ENCODE peak calls at places on chromosomes 6 and 20, in four cellular contexts. V is hepatocyte, S is amygdala, T is memory B cell. N is an unnamed sample.

GRCh38 chr6:108174371-108175175 is 8.8 kb downstream of the NR2E1 start:
- DNase-seq in V (peak), S (no peak), T (no peak), N (no peak)

GRCh38 chr6:157550114-157550989 is 169.4 kb downstream of the ZDHHC14 start:
- DNase-seq in V (no peak), S (no peak), T (no peak), N (no peak)

GRCh38 chr6:13953061-13953705 is 28.4 kb downstream of the RNF182 start:
- DNase-seq in V (no peak), S (no peak), T (no peak), N (no peak)

GRCh38 chr6:129608886-129609540 is 101.0 kb downstream of the ARHGAP18 start:
- DNase-seq in V (no peak), S (no peak), T (no peak), N (no peak)

GRCh38 chr6:44161997-44162338 is 3.3 kb downstream of the CAPN11 start:
- DNase-seq in V (no peak), S (no peak), T (no peak), N (no peak)

GRCh38 chr20:36881888-36882287 is 6.0 kb downstream of the TLDC2 start:
- DNase-seq in V (peak), S (no peak), T (no peak), N (no peak)

GRCh38 chr20:32709528-32710121 is 33.6 kb downstream of the COMMD7 start:
- DNase-seq in V (peak), S (no peak), T (no peak), N (no peak)

GRCh38 chr20:64112691-64113443 is 5.5 kb upstream of the NPBWR2 start:
- DNase-seq in V (no peak), S (no peak), T (no peak), N (no peak)

GRCh38 chr6:166754218-166755030 is 127.4 kb upstream of the RPS6KA2 start:
- DNase-seq in V (no peak), S (no peak), T (no peak), N (no peak)

GRCh38 chr6:161152904-161153662 is 120.8 kb downstream of the AGPAT4 start:
- DNase-seq in V (no peak), S (no peak), T (no peak), N (no peak)

GRCh38 chr6:15491986-15492269 is 170.9 kb downstream of the DTNBP1 start:
- DNase-seq in V (no peak), S (no peak), T (no peak), N (no peak)

GRCh38 chr20:25061821-25062530 is 4.0 kb upstream of the ACSS1 start:
- DNase-seq in V (no peak), S (no peak), T (no peak), N (no peak)

GRCh38 chr6:44976677-44977405 is 351.3 kb upstream of the RUNX2 start:
- DNase-seq in V (no peak), S (no peak), T (no peak), N (no peak)

GRCh38 chr6:52361347-52361944 is 505 bp upstream of the PAQR8 start:
- DNase-seq in V (peak), S (no peak), T (peak), N (no peak)

GRCh38 chr6:163460307-163460782 is 45.8 kb downstream of the QKI start:
- DNase-seq in V (no peak), S (no peak), T (peak), N (no peak)

GRCh38 chr6:129671442-129672344 is 38.3 kb downstream of the ARHGAP18 start:
- DNase-seq in V (no peak), S (no peak), T (peak), N (peak)

GRCh38 chr6:23478324-23478723 is 647.7 kb upstream of the NRSN1 start:
- DNase-seq in V (no peak), S (no peak), T (no peak), N (no peak)

GRCh38 chr6:43950206-43950605 is 177.0 kb downstream of the MRPL14 start:
- DNase-seq in V (no peak), S (no peak), T (no peak), N (no peak)

GRCh38 chr6:111846511-111847409 is 26.5 kb downstream of the FYN start:
- DNase-seq in V (no peak), S (no peak), T (no peak), N (no peak)

GRCh38 chr6:137910424-137910834 is 43.4 kb downstream of the TNFAIP3 start:
- DNase-seq in V (no peak), S (no peak), T (no peak), N (no peak)

GRCh38 chr6:160005861-160006540 is 37.1 kb downstream of the IGF2R start:
- DNase-seq in V (no peak), S (no peak), T (no peak), N (no peak)

GRCh38 chr6:81295310-81295709 is 457.2 kb downstream of the TENT5A start:
- DNase-seq in V (no peak), S (no peak), T (no peak), N (no peak)

GRCh38 chr20:24702501-24703283 is 233.3 kb downstream of the SYNDIG1 start:
- DNase-seq in V (no peak), S (no peak), T (no peak), N (no peak)

GRCh38 chr6:106450645-106451044 is 90.1 kb downstream of the CRYBG1 start:
- DNase-seq in V (no peak), S (no peak), T (no peak), N (no peak)

GRCh38 chr6:131003419-131004386 is 59.3 kb downstream of the EPB41L2 start:
- DNase-seq in V (no peak), S (no peak), T (no peak), N (no peak)

GRCh38 chr6:125943528-125944433 is 12.8 kb upstream of the HINT3 start:
- DNase-seq in V (no peak), S (no peak), T (no peak), N (no peak)

GRCh38 chr6:47241742-47242482 is 67.8 kb downstream of the TNFRSF21 start:
- DNase-seq in V (no peak), S (no peak), T (no peak), N (no peak)

GRCh38 chr6:20877008-20877937 is 343.0 kb downstream of the CDKAL1 start:
- DNase-seq in V (peak), S (no peak), T (no peak), N (peak)

GRCh38 chr6:63676412-63677114 is 41.0 kb downstream of the PHF3 start:
- DNase-seq in V (no peak), S (no peak), T (no peak), N (no peak)

GRCh38 chr20:52105045-52105572 is 86.5 kb downstream of the ZFP64 start:
- DNase-seq in V (peak), S (no peak), T (no peak), N (no peak)

N was measured in GM12864.